ENCODE peak calls at places on chromosomes 5 and 9, in ten cellular contexts. One of them, this sample, is unnamed.

GRCh38 chr9:76717611-76718010 is 46.6 kb upstream of the PCA3 start:
- DNase-seq in WTC11: no peak
- DNase-seq in ELR: peak; percentile 28
- DNase-seq in stimulated activated naive CD8-positive, alpha-beta T cell treated with anti-CD3 and anti-CD28 coated beads, Interleukin-15, Interleukin-2, amounts not matched to agents 100 U/mL and 50 U/mL, for 24 hours: no peak
- DNase-seq in NCI-H1436 treated with DMSO at 0.1 percent for 48 hours: no peak
- DNase-seq in EL: peak; percentile 54
- DNase-seq in stimulated activated CD8-positive, alpha-beta memory T cell treated with anti-CD3 and anti-CD28 coated beads, Interleukin-2, amount 100 ng/mL, for 1 hour: no peak
- DNase-seq in glutamatergic neuron: no peak
- DNase-seq in GM13976: no peak
- DNase-seq in amniotic stem cell: no peak
- DNase-seq in this sample: no peak

GRCh38 chr5:142295084-142295758 is 29.6 kb downstream of the SPRY4 start:
- DNase-seq in WTC11: peak; percentile 37
- DNase-seq in ELR: no peak
- DNase-seq in stimulated activated naive CD8-positive, alpha-beta T cell treated with anti-CD3 and anti-CD28 coated beads, Interleukin-15, Interleukin-2, amounts not matched to agents 100 U/mL and 50 U/mL, for 24 hours: no peak
- DNase-seq in NCI-H1436 treated with DMSO at 0.1 percent for 48 hours: no peak
- DNase-seq in EL: no peak
- DNase-seq in stimulated activated CD8-positive, alpha-beta memory T cell treated with anti-CD3 and anti-CD28 coated beads, Interleukin-2, amount 100 ng/mL, for 1 hour: no peak
- DNase-seq in glutamatergic neuron: peak; percentile 44
- DNase-seq in GM13976: no peak
- DNase-seq in amniotic stem cell: no peak
- DNase-seq in this sample: no peak

GRCh38 chr9:79574716-79575242 is 3.0 kb downstream of the TLE4 start:
- DNase-seq in WTC11: no peak
- DNase-seq in ELR: peak; percentile 58
- DNase-seq in stimulated activated naive CD8-positive, alpha-beta T cell treated with anti-CD3 and anti-CD28 coated beads, Interleukin-15, Interleukin-2, amounts not matched to agents 100 U/mL and 50 U/mL, for 24 hours: no peak
- DNase-seq in NCI-H1436 treated with DMSO at 0.1 percent for 48 hours: no peak
- DNase-seq in EL: peak; percentile 60
- DNase-seq in stimulated activated CD8-positive, alpha-beta memory T cell treated with anti-CD3 and anti-CD28 coated beads, Interleukin-2, amount 100 ng/mL, for 1 hour: no peak
- DNase-seq in glutamatergic neuron: no peak
- DNase-seq in GM13976: no peak
- DNase-seq in amniotic stem cell: no peak
- DNase-seq in this sample: no peak

GRCh38 chr9:121383715-121384114 is 13.7 kb upstream of the STOM start:
- DNase-seq in WTC11: no peak
- DNase-seq in ELR: no peak
- DNase-seq in stimulated activated naive CD8-positive, alpha-beta T cell treated with anti-CD3 and anti-CD28 coated beads, Interleukin-15, Interleukin-2, amounts not matched to agents 100 U/mL and 50 U/mL, for 24 hours: no peak
- DNase-seq in NCI-H1436 treated with DMSO at 0.1 percent for 48 hours: no peak
- DNase-seq in EL: no peak
- DNase-seq in stimulated activated CD8-positive, alpha-beta memory T cell treated with anti-CD3 and anti-CD28 coated beads, Interleukin-2, amount 100 ng/mL, for 1 hour: no peak
- DNase-seq in glutamatergic neuron: no peak
- DNase-seq in GM13976: no peak
- DNase-seq in amniotic stem cell: no peak
- DNase-seq in this sample: no peak

GRCh38 chr9:129077236-129077635 is 3.7 kb upstream of the DOLPP1 start:
- DNase-seq in WTC11: no peak
- DNase-seq in ELR: no peak
- DNase-seq in stimulated activated naive CD8-positive, alpha-beta T cell treated with anti-CD3 and anti-CD28 coated beads, Interleukin-15, Interleukin-2, amounts not matched to agents 100 U/mL and 50 U/mL, for 24 hours: no peak
- DNase-seq in NCI-H1436 treated with DMSO at 0.1 percent for 48 hours: no peak
- DNase-seq in EL: no peak
- DNase-seq in stimulated activated CD8-positive, alpha-beta memory T cell treated with anti-CD3 and anti-CD28 coated beads, Interleukin-2, amount 100 ng/mL, for 1 hour: no peak
- DNase-seq in glutamatergic neuron: no peak
- DNase-seq in GM13976: no peak
- DNase-seq in amniotic stem cell: no peak
- DNase-seq in this sample: no peak

GRCh38 chr5:73205309-73205708 is 32.3 kb downstream of the TMEM174 start:
- DNase-seq in WTC11: no peak
- DNase-seq in ELR: no peak
- DNase-seq in stimulated activated naive CD8-positive, alpha-beta T cell treated with anti-CD3 and anti-CD28 coated beads, Interleukin-15, Interleukin-2, amounts not matched to agents 100 U/mL and 50 U/mL, for 24 hours: no peak
- DNase-seq in NCI-H1436 treated with DMSO at 0.1 percent for 48 hours: peak; percentile 83
- DNase-seq in EL: no peak
- DNase-seq in stimulated activated CD8-positive, alpha-beta memory T cell treated with anti-CD3 and anti-CD28 coated beads, Interleukin-2, amount 100 ng/mL, for 1 hour: no peak
- DNase-seq in glutamatergic neuron: no peak
- DNase-seq in GM13976: no peak
- DNase-seq in amniotic stem cell: no peak
- DNase-seq in this sample: no peak

GRCh38 chr5:66987126-66987525 is 209.5 kb downstream of the CD180 start:
- DNase-seq in WTC11: no peak
- DNase-seq in ELR: peak; percentile 59
- DNase-seq in stimulated activated naive CD8-positive, alpha-beta T cell treated with anti-CD3 and anti-CD28 coated beads, Interleukin-15, Interleukin-2, amounts not matched to agents 100 U/mL and 50 U/mL, for 24 hours: no peak
- DNase-seq in NCI-H1436 treated with DMSO at 0.1 percent for 48 hours: no peak
- DNase-seq in EL: no peak
- DNase-seq in stimulated activated CD8-positive, alpha-beta memory T cell treated with anti-CD3 and anti-CD28 coated beads, Interleukin-2, amount 100 ng/mL, for 1 hour: no peak
- DNase-seq in glutamatergic neuron: no peak
- DNase-seq in GM13976: no peak
- DNase-seq in amniotic stem cell: no peak
- DNase-seq in this sample: no peak

GRCh38 chr9:28956111-28956880 is 1383.0 kb upstream of the C9orf72 start:
- DNase-seq in WTC11: no peak
- DNase-seq in ELR: no peak
- DNase-seq in stimulated activated naive CD8-positive, alpha-beta T cell treated with anti-CD3 and anti-CD28 coated beads, Interleukin-15, Interleukin-2, amounts not matched to agents 100 U/mL and 50 U/mL, for 24 hours: no peak
- DNase-seq in NCI-H1436 treated with DMSO at 0.1 percent for 48 hours: no peak
- DNase-seq in EL: no peak
- DNase-seq in stimulated activated CD8-positive, alpha-beta memory T cell treated with anti-CD3 and anti-CD28 coated beads, Interleukin-2, amount 100 ng/mL, for 1 hour: no peak
- DNase-seq in glutamatergic neuron: no peak
- DNase-seq in GM13976: no peak
- DNase-seq in amniotic stem cell: no peak
- DNase-seq in this sample: no peak

GRCh38 chr5:159120446-159120845 is 20.7 kb upstream of the EBF1 start:
- DNase-seq in WTC11: no peak
- DNase-seq in ELR: no peak
- DNase-seq in stimulated activated naive CD8-positive, alpha-beta T cell treated with anti-CD3 and anti-CD28 coated beads, Interleukin-15, Interleukin-2, amounts not matched to agents 100 U/mL and 50 U/mL, for 24 hours: no peak
- DNase-seq in NCI-H1436 treated with DMSO at 0.1 percent for 48 hours: no peak
- DNase-seq in EL: no peak
- DNase-seq in stimulated activated CD8-positive, alpha-beta memory T cell treated with anti-CD3 and anti-CD28 coated beads, Interleukin-2, amount 100 ng/mL, for 1 hour: no peak
- DNase-seq in glutamatergic neuron: no peak
- DNase-seq in GM13976: peak; percentile 44
- DNase-seq in amniotic stem cell: no peak
- DNase-seq in this sample: no peak

GRCh38 chr9:10045598-10045997 is 567.2 kb downstream of the PTPRD start:
- DNase-seq in WTC11: no peak
- DNase-seq in ELR: no peak
- DNase-seq in stimulated activated naive CD8-positive, alpha-beta T cell treated with anti-CD3 and anti-CD28 coated beads, Interleukin-15, Interleukin-2, amounts not matched to agents 100 U/mL and 50 U/mL, for 24 hours: no peak
- DNase-seq in NCI-H1436 treated with DMSO at 0.1 percent for 48 hours: no peak
- DNase-seq in EL: no peak
- DNase-seq in stimulated activated CD8-positive, alpha-beta memory T cell treated with anti-CD3 and anti-CD28 coated beads, Interleukin-2, amount 100 ng/mL, for 1 hour: no peak
- DNase-seq in glutamatergic neuron: no peak
- DNase-seq in GM13976: no peak
- DNase-seq in amniotic stem cell: no peak
- DNase-seq in this sample: no peak

GRCh38 chr5:124393564-124394379 is 352.7 kb downstream of the ZNF608 start:
- DNase-seq in WTC11: no peak
- DNase-seq in ELR: no peak
- DNase-seq in stimulated activated naive CD8-positive, alpha-beta T cell treated with anti-CD3 and anti-CD28 coated beads, Interleukin-15, Interleukin-2, amounts not matched to agents 100 U/mL and 50 U/mL, for 24 hours: no peak
- DNase-seq in NCI-H1436 treated with DMSO at 0.1 percent for 48 hours: no peak
- DNase-seq in EL: no peak
- DNase-seq in stimulated activated CD8-positive, alpha-beta memory T cell treated with anti-CD3 and anti-CD28 coated beads, Interleukin-2, amount 100 ng/mL, for 1 hour: no peak
- DNase-seq in glutamatergic neuron: no peak
- DNase-seq in GM13976: no peak
- DNase-seq in amniotic stem cell: no peak
- DNase-seq in this sample: no peak

GRCh38 chr9:111728617-111729366 is 65.9 kb downstream of the SHOC1 start:
- DNase-seq in WTC11: no peak
- DNase-seq in ELR: peak; percentile 98
- DNase-seq in stimulated activated naive CD8-positive, alpha-beta T cell treated with anti-CD3 and anti-CD28 coated beads, Interleukin-15, Interleukin-2, amounts not matched to agents 100 U/mL and 50 U/mL, for 24 hours: no peak
- DNase-seq in NCI-H1436 treated with DMSO at 0.1 percent for 48 hours: no peak
- DNase-seq in EL: peak; percentile 94
- DNase-seq in stimulated activated CD8-positive, alpha-beta memory T cell treated with anti-CD3 and anti-CD28 coated beads, Interleukin-2, amount 100 ng/mL, for 1 hour: no peak
- DNase-seq in glutamatergic neuron: no peak
- DNase-seq in GM13976: no peak
- DNase-seq in amniotic stem cell: peak; percentile 59
- DNase-seq in this sample: no peak

GRCh38 chr9:127245637-127246164 is 18.9 kb upstream of the GARNL3 start:
- DNase-seq in WTC11: no peak
- DNase-seq in ELR: no peak
- DNase-seq in stimulated activated naive CD8-positive, alpha-beta T cell treated with anti-CD3 and anti-CD28 coated beads, Interleukin-15, Interleukin-2, amounts not matched to agents 100 U/mL and 50 U/mL, for 24 hours: no peak
- DNase-seq in NCI-H1436 treated with DMSO at 0.1 percent for 48 hours: no peak
- DNase-seq in EL: no peak
- DNase-seq in stimulated activated CD8-positive, alpha-beta memory T cell treated with anti-CD3 and anti-CD28 coated beads, Interleukin-2, amount 100 ng/mL, for 1 hour: no peak
- DNase-seq in glutamatergic neuron: no peak
- DNase-seq in GM13976: no peak
- DNase-seq in amniotic stem cell: no peak
- DNase-seq in this sample: no peak

GRCh38 chr5:132000677-132001453 is 10.6 kb downstream of the ACSL6 start:
- DNase-seq in WTC11: no peak
- DNase-seq in ELR: no peak
- DNase-seq in stimulated activated naive CD8-positive, alpha-beta T cell treated with anti-CD3 and anti-CD28 coated beads, Interleukin-15, Interleukin-2, amounts not matched to agents 100 U/mL and 50 U/mL, for 24 hours: peak; percentile 36
- DNase-seq in NCI-H1436 treated with DMSO at 0.1 percent for 48 hours: no peak
- DNase-seq in EL: no peak
- DNase-seq in stimulated activated CD8-positive, alpha-beta memory T cell treated with anti-CD3 and anti-CD28 coated beads, Interleukin-2, amount 100 ng/mL, for 1 hour: peak; percentile 8
- DNase-seq in glutamatergic neuron: peak; percentile 1
- DNase-seq in GM13976: no peak
- DNase-seq in amniotic stem cell: no peak
- DNase-seq in this sample: peak; percentile 41

GRCh38 chr5:131550606-131551005 is 84.4 kb downstream of the RAPGEF6 start:
- DNase-seq in WTC11: no peak
- DNase-seq in ELR: no peak
- DNase-seq in stimulated activated naive CD8-positive, alpha-beta T cell treated with anti-CD3 and anti-CD28 coated beads, Interleukin-15, Interleukin-2, amounts not matched to agents 100 U/mL and 50 U/mL, for 24 hours: no peak
- DNase-seq in NCI-H1436 treated with DMSO at 0.1 percent for 48 hours: no peak
- DNase-seq in EL: no peak
- DNase-seq in stimulated activated CD8-positive, alpha-beta memory T cell treated with anti-CD3 and anti-CD28 coated beads, Interleukin-2, amount 100 ng/mL, for 1 hour: no peak
- DNase-seq in glutamatergic neuron: no peak
- DNase-seq in GM13976: no peak
- DNase-seq in amniotic stem cell: no peak
- DNase-seq in this sample: no peak

GRCh38 chr9:110030632-110031031 is 177.3 kb downstream of the C9orf152 start:
- DNase-seq in WTC11: no peak
- DNase-seq in ELR: peak; percentile 84
- DNase-seq in stimulated activated naive CD8-positive, alpha-beta T cell treated with anti-CD3 and anti-CD28 coated beads, Interleukin-15, Interleukin-2, amounts not matched to agents 100 U/mL and 50 U/mL, for 24 hours: no peak
- DNase-seq in NCI-H1436 treated with DMSO at 0.1 percent for 48 hours: no peak
- DNase-seq in EL: peak; percentile 88
- DNase-seq in stimulated activated CD8-positive, alpha-beta memory T cell treated with anti-CD3 and anti-CD28 coated beads, Interleukin-2, amount 100 ng/mL, for 1 hour: no peak
- DNase-seq in glutamatergic neuron: no peak
- DNase-seq in GM13976: no peak
- DNase-seq in amniotic stem cell: no peak
- DNase-seq in this sample: no peak

GRCh38 chr5:150588495-150588890 is 52.0 kb upstream of the SYNPO start:
- DNase-seq in WTC11: no peak
- DNase-seq in ELR: no peak
- DNase-seq in stimulated activated naive CD8-positive, alpha-beta T cell treated with anti-CD3 and anti-CD28 coated beads, Interleukin-15, Interleukin-2, amounts not matched to agents 100 U/mL and 50 U/mL, for 24 hours: no peak
- DNase-seq in NCI-H1436 treated with DMSO at 0.1 percent for 48 hours: no peak
- DNase-seq in EL: no peak
- DNase-seq in stimulated activated CD8-positive, alpha-beta memory T cell treated with anti-CD3 and anti-CD28 coated beads, Interleukin-2, amount 100 ng/mL, for 1 hour: no peak
- DNase-seq in glutamatergic neuron: no peak
- DNase-seq in GM13976: no peak
- DNase-seq in amniotic stem cell: no peak
- DNase-seq in this sample: no peak

GRCh38 chr9:134698587-134699342 is 57.2 kb downstream of the COL5A1 start:
- DNase-seq in WTC11: peak; percentile 94
- DNase-seq in ELR: peak; percentile 62
- DNase-seq in stimulated activated naive CD8-positive, alpha-beta T cell treated with anti-CD3 and anti-CD28 coated beads, Interleukin-15, Interleukin-2, amounts not matched to agents 100 U/mL and 50 U/mL, for 24 hours: peak; percentile 69
- DNase-seq in NCI-H1436 treated with DMSO at 0.1 percent for 48 hours: no peak
- DNase-seq in EL: peak; percentile 37
- DNase-seq in stimulated activated CD8-positive, alpha-beta memory T cell treated with anti-CD3 and anti-CD28 coated beads, Interleukin-2, amount 100 ng/mL, for 1 hour: no peak
- DNase-seq in glutamatergic neuron: peak; percentile 89
- DNase-seq in GM13976: peak; percentile 89
- DNase-seq in amniotic stem cell: no peak
- DNase-seq in this sample: peak; percentile 59

GRCh38 chr5:75473463-75473862 is 38.0 kb downstream of the CERT1 start:
- DNase-seq in WTC11: no peak
- DNase-seq in ELR: no peak
- DNase-seq in stimulated activated naive CD8-positive, alpha-beta T cell treated with anti-CD3 and anti-CD28 coated beads, Interleukin-15, Interleukin-2, amounts not matched to agents 100 U/mL and 50 U/mL, for 24 hours: no peak
- DNase-seq in NCI-H1436 treated with DMSO at 0.1 percent for 48 hours: no peak
- DNase-seq in EL: no peak
- DNase-seq in stimulated activated CD8-positive, alpha-beta memory T cell treated with anti-CD3 and anti-CD28 coated beads, Interleukin-2, amount 100 ng/mL, for 1 hour: no peak
- DNase-seq in glutamatergic neuron: no peak
- DNase-seq in GM13976: no peak
- DNase-seq in amniotic stem cell: no peak
- DNase-seq in this sample: no peak

GRCh38 chr5:172438304-172438652 is 16.0 kb downstream of the SH3PXD2B start:
- DNase-seq in WTC11: no peak
- DNase-seq in ELR: no peak
- DNase-seq in stimulated activated naive CD8-positive, alpha-beta T cell treated with anti-CD3 and anti-CD28 coated beads, Interleukin-15, Interleukin-2, amounts not matched to agents 100 U/mL and 50 U/mL, for 24 hours: no peak
- DNase-seq in NCI-H1436 treated with DMSO at 0.1 percent for 48 hours: no peak
- DNase-seq in EL: no peak
- DNase-seq in stimulated activated CD8-positive, alpha-beta memory T cell treated with anti-CD3 and anti-CD28 coated beads, Interleukin-2, amount 100 ng/mL, for 1 hour: no peak
- DNase-seq in glutamatergic neuron: no peak
- DNase-seq in GM13976: no peak
- DNase-seq in amniotic stem cell: no peak
- DNase-seq in this sample: no peak

GRCh38 chr9:92618633-92619225 is 51.2 kb downstream of the IPPK start:
- DNase-seq in WTC11: no peak
- DNase-seq in ELR: no peak
- DNase-seq in stimulated activated naive CD8-positive, alpha-beta T cell treated with anti-CD3 and anti-CD28 coated beads, Interleukin-15, Interleukin-2, amounts not matched to agents 100 U/mL and 50 U/mL, for 24 hours: no peak
- DNase-seq in NCI-H1436 treated with DMSO at 0.1 percent for 48 hours: no peak
- DNase-seq in EL: no peak
- DNase-seq in stimulated activated CD8-positive, alpha-beta memory T cell treated with anti-CD3 and anti-CD28 coated beads, Interleukin-2, amount 100 ng/mL, for 1 hour: no peak
- DNase-seq in glutamatergic neuron: no peak
- DNase-seq in GM13976: no peak
- DNase-seq in amniotic stem cell: no peak
- DNase-seq in this sample: no peak

GRCh38 chr5:173768267-173768806 is 119.8 kb upstream of the CPEB4 start:
- DNase-seq in WTC11: no peak
- DNase-seq in ELR: no peak
- DNase-seq in stimulated activated naive CD8-positive, alpha-beta T cell treated with anti-CD3 and anti-CD28 coated beads, Interleukin-15, Interleukin-2, amounts not matched to agents 100 U/mL and 50 U/mL, for 24 hours: no peak
- DNase-seq in NCI-H1436 treated with DMSO at 0.1 percent for 48 hours: no peak
- DNase-seq in EL: no peak
- DNase-seq in stimulated activated CD8-positive, alpha-beta memory T cell treated with anti-CD3 and anti-CD28 coated beads, Interleukin-2, amount 100 ng/mL, for 1 hour: no peak
- DNase-seq in glutamatergic neuron: no peak
- DNase-seq in GM13976: no peak
- DNase-seq in amniotic stem cell: no peak
- DNase-seq in this sample: no peak

GRCh38 chr9:36871606-36872005 is 162.5 kb downstream of the PAX5 start:
- DNase-seq in WTC11: no peak
- DNase-seq in ELR: no peak
- DNase-seq in stimulated activated naive CD8-positive, alpha-beta T cell treated with anti-CD3 and anti-CD28 coated beads, Interleukin-15, Interleukin-2, amounts not matched to agents 100 U/mL and 50 U/mL, for 24 hours: no peak
- DNase-seq in NCI-H1436 treated with DMSO at 0.1 percent for 48 hours: no peak
- DNase-seq in EL: no peak
- DNase-seq in stimulated activated CD8-positive, alpha-beta memory T cell treated with anti-CD3 and anti-CD28 coated beads, Interleukin-2, amount 100 ng/mL, for 1 hour: no peak
- DNase-seq in glutamatergic neuron: no peak
- DNase-seq in GM13976: no peak
- DNase-seq in amniotic stem cell: no peak
- DNase-seq in this sample: no peak

GRCh38 chr5:14532180-14532579 is 49.4 kb upstream of the OTULINL start:
- DNase-seq in WTC11: no peak
- DNase-seq in ELR: no peak
- DNase-seq in stimulated activated naive CD8-positive, alpha-beta T cell treated with anti-CD3 and anti-CD28 coated beads, Interleukin-15, Interleukin-2, amounts not matched to agents 100 U/mL and 50 U/mL, for 24 hours: no peak
- DNase-seq in NCI-H1436 treated with DMSO at 0.1 percent for 48 hours: no peak
- DNase-seq in EL: no peak
- DNase-seq in stimulated activated CD8-positive, alpha-beta memory T cell treated with anti-CD3 and anti-CD28 coated beads, Interleukin-2, amount 100 ng/mL, for 1 hour: no peak
- DNase-seq in glutamatergic neuron: no peak
- DNase-seq in GM13976: no peak
- DNase-seq in amniotic stem cell: no peak
- DNase-seq in this sample: no peak

GRCh38 chr9:87375397-87376073 is 122.1 kb upstream of the DAPK1 start:
- DNase-seq in WTC11: no peak
- DNase-seq in ELR: no peak
- DNase-seq in stimulated activated naive CD8-positive, alpha-beta T cell treated with anti-CD3 and anti-CD28 coated beads, Interleukin-15, Interleukin-2, amounts not matched to agents 100 U/mL and 50 U/mL, for 24 hours: no peak
- DNase-seq in NCI-H1436 treated with DMSO at 0.1 percent for 48 hours: no peak
- DNase-seq in EL: peak; percentile 75
- DNase-seq in stimulated activated CD8-positive, alpha-beta memory T cell treated with anti-CD3 and anti-CD28 coated beads, Interleukin-2, amount 100 ng/mL, for 1 hour: no peak
- DNase-seq in glutamatergic neuron: no peak
- DNase-seq in GM13976: no peak
- DNase-seq in amniotic stem cell: peak; percentile 33
- DNase-seq in this sample: no peak

GRCh38 chr9:104841601-104842106 is 77.7 kb downstream of the NIPSNAP3B start:
- DNase-seq in WTC11: no peak
- DNase-seq in ELR: no peak
- DNase-seq in stimulated activated naive CD8-positive, alpha-beta T cell treated with anti-CD3 and anti-CD28 coated beads, Interleukin-15, Interleukin-2, amounts not matched to agents 100 U/mL and 50 U/mL, for 24 hours: no peak
- DNase-seq in NCI-H1436 treated with DMSO at 0.1 percent for 48 hours: no peak
- DNase-seq in EL: no peak
- DNase-seq in stimulated activated CD8-positive, alpha-beta memory T cell treated with anti-CD3 and anti-CD28 coated beads, Interleukin-2, amount 100 ng/mL, for 1 hour: no peak
- DNase-seq in glutamatergic neuron: no peak
- DNase-seq in GM13976: no peak
- DNase-seq in amniotic stem cell: no peak
- DNase-seq in this sample: no peak